ENCODE peak calls at places on chromosomes 12 and 14, in six cellular contexts. G is GM12878, Q is A549, J is K562, C is HepG2, O is endothelial cell of umbilical vein. Z is an unnamed sample.
A peak's percentile ranks its signal among the peaks of the same experiment; 100 is the strongest.

GRCh38 chr12:53560386-53560785 is 53.1 kb upstream of the NPFF start:
- DNase-seq in G (no peak), Q (no peak), J (no peak), C (no peak), O (peak; percentile 84), Z (no peak)

GRCh38 chr12:124713436-124714082 is 146.1 kb upstream of the NCOR2 start:
- DNase-seq in G (peak; percentile 93), Q (no peak), J (no peak), C (no peak), O (peak; percentile 96), Z (peak; percentile 87)

GRCh38 chr12:19234991-19235876 is 105.7 kb downstream of the PLEKHA5 start:
- DNase-seq in G (no peak), Q (no peak), J (no peak), C (peak; percentile 12), O (peak; percentile 31), Z (no peak)

GRCh38 chr12:102440109-102440405 is 40.3 kb downstream of the IGF1 start:
- DNase-seq in G (no peak), Q (no peak), J (no peak), C (no peak), O (no peak), Z (no peak)

GRCh38 chr12:91618281-91618680 is 435.7 kb upstream of the DCN start:
- DNase-seq in G (no peak), Q (no peak), J (no peak), C (no peak), O (no peak), Z (no peak)

GRCh38 chr14:89669209-89669608 is 252.2 kb upstream of the FOXN3 start:
- DNase-seq in G (no peak), Q (no peak), J (no peak), C (no peak), O (no peak), Z (peak; percentile 48)

GRCh38 chr12:71476513-71476912 is 36.9 kb downstream of the LGR5 start:
- DNase-seq in G (no peak), Q (no peak), J (no peak), C (no peak), O (no peak), Z (no peak)

GRCh38 chr12:108360487-108360886 is 21.4 kb upstream of the CMKLR1 start:
- DNase-seq in G (peak; percentile 84), Q (no peak), J (no peak), C (no peak), O (peak; percentile 47), Z (peak; percentile 92)

GRCh38 chr14:54776361-54777001 is 126.1 kb downstream of the GCH1 start:
- DNase-seq in G (peak; percentile 24), Q (no peak), J (no peak), C (no peak), O (no peak), Z (peak; percentile 85)

GRCh38 chr14:63180017-63180416 is 24.2 kb upstream of the RHOJ start:
- DNase-seq in G (no peak), Q (no peak), J (no peak), C (no peak), O (no peak), Z (no peak)

GRCh38 chr12:120130011-120130410 is 13.5 kb upstream of the RAB35 start:
- DNase-seq in G (no peak), Q (no peak), J (no peak), C (no peak), O (no peak), Z (no peak)

GRCh38 chr12:96046543-96047137 is 11.3 kb upstream of the LTA4H start:
- DNase-seq in G (no peak), Q (no peak), J (no peak), C (no peak), O (no peak), Z (no peak)

GRCh38 chr12:15558915-15559528 is 230.2 kb downstream of the EPS8 start:
- DNase-seq in G (no peak), Q (no peak), J (no peak), C (no peak), O (no peak), Z (no peak)

GRCh38 chr14:76546426-76547221 is 170.7 kb downstream of the ESRRB start:
- DNase-seq in G (no peak), Q (peak; percentile 50), J (peak; percentile 62), C (peak; percentile 25), O (peak; percentile 19), Z (peak; percentile 36)

GRCh38 chr12:12003609-12004008 is 67.1 kb upstream of the BCL2L14 start:
- DNase-seq in G (no peak), Q (no peak), J (no peak), C (no peak), O (no peak), Z (no peak)

GRCh38 chr14:38143170-38143569 is 64.5 kb upstream of the SSTR1 start:
- DNase-seq in G (no peak), Q (no peak), J (no peak), C (no peak), O (no peak), Z (no peak)

GRCh38 chr12:70121562-70121961 is 121.7 kb upstream of the CNOT2 start:
- DNase-seq in G (no peak), Q (no peak), J (no peak), C (no peak), O (no peak), Z (no peak)

GRCh38 chr12:115998119-115998633 is 279.3 kb downstream of the MED13L start:
- DNase-seq in G (no peak), Q (peak; percentile 56), J (peak; percentile 31), C (peak; percentile 24), O (peak; percentile 70), Z (peak; percentile 71)

GRCh38 chr12:53459097-53459496 is 7.2 kb downstream of the PCBP2 start:
- DNase-seq in G (no peak), Q (no peak), J (no peak), C (no peak), O (no peak), Z (no peak)

GRCh38 chr12:25716842-25717241 is 163.8 kb upstream of the LMNTD1 start:
- DNase-seq in G (no peak), Q (no peak), J (no peak), C (no peak), O (no peak), Z (no peak)

GRCh38 chr12:54012631-54013398 is 4.0 kb downstream of the HOXC8 start:
- DNase-seq in G (no peak), Q (peak; percentile 47), J (peak; percentile 37), C (no peak), O (no peak), Z (no peak)

GRCh38 chr12:123721245-123721644 is 9.1 kb downstream of the ATP6V0A2 start:
- DNase-seq in G (no peak), Q (no peak), J (no peak), C (peak; percentile 9), O (no peak), Z (no peak)

GRCh38 chr12:107079172-107080011 is 14.0 kb downstream of the CRY1 start:
- DNase-seq in G (no peak), Q (peak; percentile 58), J (peak; percentile 20), C (peak; percentile 24), O (peak; percentile 53), Z (peak; percentile 39)

GRCh38 chr14:64645220-64645891 is 58.9 kb upstream of the PLEKHG3 start:
- DNase-seq in G (no peak), Q (peak; percentile 94), J (no peak), C (peak; percentile 24), O (peak; percentile 57), Z (no peak)

GRCh38 chr12:94207467-94208432 is 59.4 kb downstream of the PLXNC1 start:
- DNase-seq in G (peak; percentile 89), Q (no peak), J (no peak), C (no peak), O (no peak), Z (no peak)

GRCh38 chr12:34363050-34363673 is 340.9 kb downstream of the ALG10 start:
- DNase-seq in G (no peak), Q (peak; percentile 55), J (peak; percentile 71), C (no peak), O (no peak), Z (no peak)

GRCh38 chr12:100738086-100738485 is 56.5 kb upstream of the ANO4 start:
- DNase-seq in G (no peak), Q (no peak), J (no peak), C (no peak), O (no peak), Z (no peak)

GRCh38 chr12:533718-534117 is 74.0 kb downstream of the B4GALNT3 start:
- DNase-seq in G (no peak), Q (no peak), J (no peak), C (no peak), O (no peak), Z (no peak)

GRCh38 chr14:67570453-67570852 is 29.6 kb downstream of the PIGH start:
- DNase-seq in G (no peak), Q (no peak), J (no peak), C (no peak), O (no peak), Z (no peak)

GRCh38 chr14:77475432-77476115 is 17.7 kb downstream of the AHSA1 start:
- DNase-seq in G (no peak), Q (no peak), J (no peak), C (no peak), O (no peak), Z (no peak)

GRCh38 chr14:26383286-26383685 is 214.5 kb downstream of the NOVA1 start:
- DNase-seq in G (no peak), Q (no peak), J (no peak), C (no peak), O (no peak), Z (no peak)

GRCh38 chr12:105092336-105092735 is 8.1 kb upstream of the ALDH1L2 start:
- DNase-seq in G (no peak), Q (no peak), J (no peak), C (no peak), O (no peak), Z (no peak)
- TF ChIP-seq MYC in G (no peak), Q (no peak), J (no peak), C (no peak), O (no peak), Z (no peak)

GRCh38 chr12:128823916-128824839 is at the start of gene SLC15A4:
- DNase-seq in G (no peak), Q (peak; percentile 94), J (peak; percentile 98), C (peak; percentile 86), O (peak; percentile 85), Z (peak; percentile 97)
- TF ChIP-seq CTCF in G (peak; percentile 55), Q (no peak), J (peak; percentile 36), C (peak; percentile 33), O (peak; percentile 7), Z (peak; percentile 6)

DNA sequence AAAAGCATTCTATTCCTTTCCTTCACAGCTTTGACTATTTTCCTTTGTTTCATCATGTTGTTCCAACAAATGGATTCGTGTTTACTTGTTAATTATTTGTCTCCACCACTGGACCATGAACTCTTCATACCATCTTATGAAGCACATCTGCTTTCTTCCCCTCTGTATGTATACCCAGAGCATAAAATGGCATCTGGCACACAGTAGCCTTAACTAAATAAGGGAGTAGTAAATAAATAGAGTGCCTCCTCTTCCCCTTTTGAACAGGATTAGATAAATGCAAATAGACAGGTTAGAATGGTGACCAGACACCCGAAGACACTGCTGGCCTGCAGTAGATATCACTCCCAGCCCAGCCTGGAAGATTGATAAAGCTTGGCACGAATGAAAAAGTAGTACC is 6.9 kb downstream of the GALNT4 start:
- DNase-seq in G (no peak), Q (no peak), J (no peak), C (no peak), O (no peak), Z (no peak)
- TF ChIP-seq POLR2A in G (no peak), Q (no peak), J (no peak), C (no peak), O (no peak), Z (no peak)

DNA sequence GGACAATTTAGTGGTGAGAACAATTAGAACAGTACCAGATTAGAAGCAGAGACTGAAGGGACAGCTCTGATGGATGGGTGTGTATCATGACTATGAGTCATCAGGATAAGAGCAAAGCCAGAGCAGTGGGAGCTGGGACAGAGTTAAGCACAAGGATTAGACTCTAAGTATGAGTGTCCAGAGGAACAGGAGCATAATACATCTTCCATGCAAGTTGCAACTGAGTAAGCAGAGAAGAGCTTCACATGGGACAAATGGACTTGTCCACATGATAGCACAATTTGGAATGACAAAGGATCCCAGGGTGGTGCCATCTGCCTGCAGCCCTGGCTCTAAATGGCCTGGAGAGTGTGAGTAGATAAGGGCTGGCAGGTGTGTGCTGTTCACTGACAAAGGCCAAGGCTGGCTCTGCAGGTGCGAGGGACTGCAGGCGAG is 226.4 kb upstream of the CAND1 start:
- DNase-seq in G (no peak), Q (peak; percentile 29), J (no peak), C (no peak), O (no peak), Z (no peak)
- TF ChIP-seq MYC in G (no peak), Q (no peak), J (no peak), C (no peak), O (no peak), Z (no peak)